ENCODE peak calls at places on chromosomes 16 and 17, in five cellular contexts. S, M, H, R and I are unnamed samples.

GRCh38 chr17:67359960-67360817 is 6.2 kb downstream of the PSMD12 start:
- DNase-seq in M (peak; percentile 46), H (no peak), S (no peak), R (peak; percentile 13), I (no peak)

GRCh38 chr17:5508855-5509254 is 22.5 kb downstream of the MIS12 start:
- DNase-seq in R (no peak), H (no peak), M (peak; percentile 27), S (no peak), I (no peak)

GRCh38 chr17:50163846-50164696 is 1.7 kb upstream of the SGCA start:
- DNase-seq in S (no peak), H (no peak), M (no peak), R (no peak), I (no peak)

GRCh38 chr17:72030067-72030899 is 90.5 kb upstream of the SOX9 start:
- DNase-seq in M (peak; percentile 80), R (peak; percentile 16), S (no peak), H (no peak), I (no peak)

GRCh38 chr16:67846063-67846319 is 742 bp upstream of the NUTF2 start:
- DNase-seq in R (no peak), H (no peak), S (no peak), M (no peak), I (no peak)

GRCh38 chr16:89795676-89796075 is 20.8 kb downstream of the FANCA start:
- DNase-seq in S (no peak), R (no peak), H (no peak), M (no peak), I (no peak)

GRCh38 chr17:45873728-45874127 is 20.6 kb upstream of the MAPT start:
- DNase-seq in H (no peak), M (no peak), S (no peak), R (peak; percentile 89), I (no peak)

GRCh38 chr17:45143767-45144198 is 4.5 kb upstream of the HEXIM1 start:
- DNase-seq in M (peak; percentile 97), S (peak; percentile 95), H (peak; percentile 85), R (no peak), I (no peak)

GRCh38 chr16:81388357-81388756 is 56.3 kb upstream of the CMIP start:
- DNase-seq in S (no peak), H (no peak), R (no peak), M (no peak), I (no peak)

GRCh38 chr16:72938426-72939164 is 109.3 kb downstream of the ZFHX3 start:
- DNase-seq in S (peak; percentile 76), H (peak; percentile 70), M (peak; percentile 88), R (no peak), I (no peak)

GRCh38 chr17:81031571-81032550 is 3.1 kb upstream of the BAIAP2 start:
- DNase-seq in M (no peak), R (no peak), S (no peak), H (no peak), I (no peak)

GRCh38 chr17:46948544-46948943 is 25.6 kb downstream of the GOSR2 start:
- DNase-seq in M (no peak), S (no peak), H (no peak), R (no peak), I (no peak)

GRCh38 chr16:1158456-1159324 is 5.8 kb downstream of the CACNA1H start:
- DNase-seq in R (no peak), H (no peak), M (peak; percentile 35), S (peak; percentile 95), I (no peak)

GRCh38 chr16:78485899-78486221 is 386.4 kb downstream of the WWOX start:
- DNase-seq in M (no peak), R (no peak), H (no peak), S (no peak), I (no peak)

GRCh38 chr17:38324141-38324540 is 19.6 kb downstream of the GPR179 start:
- DNase-seq in M (no peak), S (no peak), H (no peak), R (no peak), I (no peak)

GRCh38 chr16:86199871-86200700 is 301.1 kb downstream of the IRF8 start:
- DNase-seq in M (no peak), R (no peak), S (no peak), H (no peak), I (no peak)

GRCh38 chr17:42111901-42112551 is 488 bp downstream of the DHX58 start:
- DNase-seq in R (no peak), M (peak; percentile 40), S (peak; percentile 51), H (no peak), I (no peak)

GRCh38 chr16:6562985-6563384 is 769.7 kb upstream of the RBFOX1 start:
- DNase-seq in H (no peak), R (no peak), S (no peak), M (no peak), I (no peak)

DNA sequence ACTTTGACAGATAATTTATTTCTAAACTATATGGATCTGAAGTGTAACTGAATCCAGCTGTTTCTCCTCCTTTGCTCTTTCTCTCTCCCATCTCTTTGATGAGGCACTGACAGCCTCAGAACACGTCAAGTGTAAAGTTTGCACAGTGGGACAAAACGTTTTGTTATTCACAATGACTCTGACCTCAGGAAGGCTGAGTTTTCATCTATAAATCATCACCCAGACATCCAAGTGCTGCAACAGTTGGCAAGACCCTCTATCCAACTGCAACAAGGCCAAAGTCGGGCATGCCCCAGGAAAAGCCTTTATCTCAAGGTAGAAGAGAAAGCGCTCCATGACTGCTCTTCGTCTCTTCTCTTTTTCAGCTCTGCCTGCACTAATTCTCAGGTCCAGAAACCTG is 267.1 kb upstream of the MYOCD start:
- DNase-seq in R (no peak), M (no peak), S (no peak), H (no peak), I (no peak)
- H3K4me1 ChIP-seq in R (no peaks in the 10 kb centered on the region), M (peaks cover 7% of the 10 kb centered on the region), S (no peaks in the 10 kb centered on the region), H (no peaks in the 10 kb centered on the region), I (no peaks in the 10 kb centered on the region)

GRCh38 chr17:21816592-21817567 is 124.6 kb downstream of the KCNJ18 start:
- DNase-seq in S (no peak), H (no peak), M (no peak), R (no peak), I (no peak)
- H3K9me3 ChIP-seq in S (no peaks in the 10 kb centered on the region), H (peaks cover 15% of the 10 kb centered on the region), M (peaks cover 12% of the 10 kb centered on the region), R (no peaks in the 10 kb centered on the region), I (peaks cover 14% of the 10 kb centered on the region)

GRCh38 chr16:49283376-49284049 is 1.9 kb upstream of the CBLN1 start:
- DNase-seq in H (no peak), M (no peak), R (no peak), S (no peak), I (no peak)
- H3K4me3 ChIP-seq in H (peak overlapping the region; percentile 68), M (peak overlapping the region; percentile 59), R (peak overlapping the region; percentile 79), S (no peak overlapping the region), I (no peak overlapping the region)

GRCh38 chr17:7883781-7884386 is 4.7 kb upstream of the CHD3 start:
- DNase-seq in R (no peak), H (no peak), S (no peak), M (peak; percentile 42), I (no peak)
- H3K4me1 ChIP-seq in R (peaks cover 16% of the 10 kb centered on the region), H (peaks cover 11% of the 10 kb centered on the region), S (peaks cover 9% of the 10 kb centered on the region), M (peaks cover 33% of the 10 kb centered on the region), I (peaks cover 31% of the 10 kb centered on the region)

DNA sequence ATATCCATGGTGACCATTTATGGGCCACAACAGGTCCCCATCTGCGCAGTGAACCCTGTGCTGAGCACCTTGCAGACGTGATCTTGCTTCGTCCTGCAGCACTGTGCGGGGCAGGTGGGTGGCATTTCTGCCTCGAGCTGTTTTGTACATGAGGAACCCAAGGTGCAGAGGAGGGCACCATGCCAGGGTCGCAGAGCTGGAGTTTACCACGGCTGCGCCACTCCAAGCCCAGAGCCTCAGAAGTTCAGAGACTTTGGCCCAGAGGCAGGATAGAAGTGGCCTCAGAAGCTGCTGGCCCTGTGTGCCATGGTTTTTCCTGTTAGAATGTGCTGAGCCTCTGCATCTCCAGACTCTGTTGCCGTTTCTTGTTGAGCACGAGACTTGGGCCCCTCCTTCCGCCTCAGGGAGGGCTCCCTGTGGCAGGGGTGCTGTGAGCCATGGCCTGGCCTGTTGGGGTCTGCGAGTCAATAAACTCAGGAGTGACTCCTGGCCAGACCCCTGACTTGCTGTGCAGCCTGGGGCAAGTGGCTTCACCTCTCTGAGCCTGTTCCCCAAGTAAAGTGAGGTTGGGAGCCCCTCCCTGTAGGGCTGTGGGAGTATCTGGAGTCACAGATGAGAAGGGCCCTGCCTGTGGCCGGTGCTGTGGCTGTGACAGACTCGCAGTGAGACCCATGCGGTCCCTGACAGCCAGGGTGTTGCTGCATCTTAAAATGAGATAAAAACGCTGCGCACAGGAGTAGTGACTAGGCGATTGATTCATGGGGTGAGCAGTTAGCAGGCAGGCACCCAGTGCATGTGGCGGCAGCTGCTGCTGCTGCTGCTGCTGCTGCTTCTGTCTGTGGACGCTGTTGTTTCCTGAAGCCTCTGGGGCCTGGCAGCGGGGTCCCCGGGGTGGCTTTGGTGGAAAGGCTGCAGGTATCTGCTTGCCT is 11.8 kb downstream of the MAP2K3 start:
- DNase-seq in M (no peak), H (no peak), R (no peak), S (no peak), I (no peak)
- H3K9me3 ChIP-seq in M (no peaks in the 10 kb centered on the region), H (no peaks in the 10 kb centered on the region), R (no peaks in the 10 kb centered on the region), S (no peaks in the 10 kb centered on the region), I (peaks cover 6% of the 10 kb centered on the region)

GRCh38 chr16:14015461-14015860 is 55.7 kb upstream of the MRTFB start:
- DNase-seq in S (no peak), R (no peak), H (no peak), M (no peak), I (no peak)

GRCh38 chr16:14013145-14013570 is 58.0 kb upstream of the MRTFB start:
- DNase-seq in H (no peak), R (no peak), S (no peak), M (no peak), I (no peak)

GRCh38 chr16:14014284-14014625 is 56.9 kb upstream of the MRTFB start:
- DNase-seq in S (no peak), H (no peak), R (no peak), M (no peak), I (no peak)

GRCh38 chr16:14015017-14015416 is 56.1 kb upstream of the MRTFB start:
- DNase-seq in S (no peak), M (no peak), H (no peak), R (no peak), I (no peak)

GRCh38 chr16:14013571-14014283 is 57.4 kb upstream of the MRTFB start:
- DNase-seq in S (peak; percentile 20), H (no peak), R (no peak), M (peak; percentile 80), I (no peak)
- H3K4me3 ChIP-seq in S (no peak overlapping the region), H (peak overlapping the region; percentile 35), R (no peak overlapping the region), M (no peak overlapping the region), I (no peak overlapping the region)

DNA sequence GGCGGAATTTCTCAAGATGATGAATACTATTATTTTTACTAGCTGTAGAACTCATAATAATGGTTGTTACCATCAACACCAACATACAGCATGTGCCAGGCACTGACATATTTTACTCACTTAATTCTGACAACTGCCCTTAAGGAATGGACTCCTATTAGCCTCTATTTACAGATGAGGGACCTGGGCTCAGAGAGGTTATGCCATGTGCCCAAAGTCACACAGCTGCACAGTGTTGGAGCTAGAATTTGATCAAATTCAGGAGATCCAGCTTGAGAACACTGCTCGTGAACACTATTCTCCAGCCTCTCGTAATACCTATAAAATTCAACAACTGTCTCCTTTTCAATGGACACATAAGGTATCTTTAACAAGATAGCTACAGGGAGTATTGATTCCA is 97.2 kb downstream of the XYLT1 start:
- DNase-seq in H (no peak), S (no peak), R (no peak), M (no peak), I (no peak)
- H3K4me1 ChIP-seq in H (no peaks in the 10 kb centered on the region), S (peaks cover 9% of the 10 kb centered on the region), R (peaks cover 37% of the 10 kb centered on the region), M (peaks cover 35% of the 10 kb centered on the region), I (no peaks in the 10 kb centered on the region)

GRCh38 chr16:64702415-64702814 is 419.4 kb downstream of the CDH11 start:
- DNase-seq in R (peak; percentile 55), H (no peak), S (no peak), M (no peak), I (no peak)
- H3K9me3 ChIP-seq in R (no peaks in the 10 kb centered on the region), H (no peaks in the 10 kb centered on the region), S (no peaks in the 10 kb centered on the region), M (no peaks in the 10 kb centered on the region), I (no peaks in the 10 kb centered on the region)